ENCODE peak calls at places on chromosomes 6 and 20, in four cellular contexts. O is CMK, U is M059J, W is iris pigment epithelial cell. F is an unnamed sample.

GRCh38 chr20:16158976-16159286 is 414.3 kb downstream of the KIF16B start:
- DNase-seq in O (no peak), U (no peak), W (no peak), F (no peak)

GRCh38 chr6:45415315-45415714 is 37.6 kb upstream of the SUPT3H start:
- DNase-seq in O (no peak), U (no peak), W (no peak), F (peak)

GRCh38 chr20:41149679-41150131 is 12.4 kb downstream of the PLCG1 start:
- DNase-seq in O (no peak), U (peak), W (peak), F (no peak)

GRCh38 chr6:73409395-73409794 is 14.8 kb downstream of the DDX43 start:
- DNase-seq in O (no peak), U (no peak), W (no peak), F (no peak)

GRCh38 chr6:133938533-133938932 is 14.5 kb upstream of the TBPL1 start:
- DNase-seq in O (no peak), U (no peak), W (no peak), F (no peak)

GRCh38 chr6:147530132-147531060 is 21.9 kb downstream of the SAMD5 start:
- DNase-seq in O (no peak), U (peak), W (no peak), F (peak)

GRCh38 chr6:34056301-34056700 is 89.6 kb downstream of the GRM4 start:
- DNase-seq in O (no peak), U (peak), W (peak), F (no peak)

GRCh38 chr20:64142546-64142945 is 21.7 kb upstream of the MYT1 start:
- DNase-seq in O (no peak), U (no peak), W (peak), F (no peak)

GRCh38 chr6:18595774-18596528 is 208.8 kb downstream of the RNF144B start:
- DNase-seq in O (peak), U (peak), W (peak), F (peak)

GRCh38 chr6:167566711-167567141 is 241.8 kb downstream of the TTLL2 start:
- DNase-seq in O (no peak), U (no peak), W (no peak), F (no peak)

GRCh38 chr6:69650703-69651102 is 146.1 kb downstream of the LMBRD1 start:
- DNase-seq in O (no peak), U (no peak), W (no peak), F (no peak)

GRCh38 chr6:148934956-148935355 is 188.1 kb downstream of the UST start:
- DNase-seq in O (no peak), U (no peak), W (no peak), F (no peak)

GRCh38 chr6:161921602-161922400 is 647.9 kb upstream of the AGPAT4 start:
- DNase-seq in O (no peak), U (no peak), W (no peak), F (no peak)

GRCh38 chr20:49281059-49281912 is 3.4 kb upstream of the ZNFX1 start:
- DNase-seq in O (peak), U (no peak), W (peak), F (no peak)

GRCh38 chr6:160678744-160679401 is 14.8 kb upstream of the LPA start:
- DNase-seq in O (no peak), U (no peak), W (no peak), F (no peak)

GRCh38 chr6:9405369-9405768 is 970.0 kb upstream of the SLC35B3 start:
- DNase-seq in O (no peak), U (peak), W (peak), F (no peak)

GRCh38 chr20:57464642-57465211 is 60.2 kb downstream of the CTCFL start:
- DNase-seq in O (no peak), U (peak), W (peak), F (peak)

GRCh38 chr6:56540950-56541600 is 101.6 kb downstream of the DST start:
- DNase-seq in O (no peak), U (peak), W (no peak), F (no peak)

GRCh38 chr20:19427913-19428800 is 215.7 kb downstream of the SLC24A3 start:
- DNase-seq in O (no peak), U (peak), W (no peak), F (no peak)

GRCh38 chr20:47576516-47577033 is 74.9 kb downstream of the NCOA3 start:
- DNase-seq in O (peak), U (peak), W (peak), F (peak)

GRCh38 chr20:47535088-47535487 is 33.4 kb downstream of the NCOA3 start:
- DNase-seq in O (no peak), U (no peak), W (no peak), F (no peak)

GRCh38 chr6:45727824-45728449 is 287.7 kb downstream of the CLIC5 start:
- DNase-seq in O (no peak), U (no peak), W (no peak), F (no peak)

GRCh38 chr20:8523684-8524083 is 391.6 kb downstream of the PLCB1 start:
- DNase-seq in O (no peak), U (no peak), W (peak), F (peak)

GRCh38 chr6:15331143-15331542 is 85.3 kb downstream of the JARID2 start:
- DNase-seq in O (no peak), U (peak), W (no peak), F (peak)

GRCh38 chr20:13638162-13638495 is 603 bp downstream of the TASP1 start:
- DNase-seq in O (no peak), U (peak), W (peak), F (no peak)

GRCh38 chr6:6883011-6883410 is 224.8 kb upstream of the RREB1 start:
- DNase-seq in O (no peak), U (no peak), W (no peak), F (no peak)

F was measured in AML-193.